ENCODE peak calls at places on chromosomes 7 and 10, in eight cellular contexts. One of them, this sample, is unnamed.
A peak's percentile ranks its signal among the peaks of the same experiment; 100 is the strongest.

GRCh38 chr7:117152213-117153007 is 170.4 kb downstream of the WNT2 start:
- DNase-seq in transverse colon: no peak
- DNase-seq in A549: no peak
- DNase-seq in tibial nerve: no peak
- DNase-seq in sigmoid colon: no peak
- DNase-seq in ovary: no peak
- DNase-seq in K562: no peak
- DNase-seq in suprapubic skin: no peak
- DNase-seq in this sample: no peak

GRCh38 chr7:55509322-55509721 is 63.0 kb downstream of the VOPP1 start:
- DNase-seq in transverse colon: no peak
- DNase-seq in A549: no peak
- DNase-seq in tibial nerve: peak; percentile 56
- DNase-seq in sigmoid colon: no peak
- DNase-seq in ovary: no peak
- DNase-seq in K562: no peak
- DNase-seq in suprapubic skin: no peak
- DNase-seq in this sample: no peak

GRCh38 chr7:133934262-133934973 is 192.7 kb upstream of the LRGUK start:
- DNase-seq in transverse colon: no peak
- DNase-seq in A549: no peak
- DNase-seq in tibial nerve: no peak
- DNase-seq in sigmoid colon: no peak
- DNase-seq in ovary: no peak
- DNase-seq in K562: no peak
- DNase-seq in suprapubic skin: no peak
- DNase-seq in this sample: no peak

GRCh38 chr7:73647725-73648592 is 19.7 kb upstream of the VPS37D start:
- DNase-seq in transverse colon: peak; percentile 83
- DNase-seq in A549: peak; percentile 43
- DNase-seq in tibial nerve: no peak
- DNase-seq in sigmoid colon: no peak
- DNase-seq in ovary: peak; percentile 46
- DNase-seq in K562: no peak
- DNase-seq in suprapubic skin: no peak
- DNase-seq in this sample: peak; percentile 28

GRCh38 chr7:150380463-150380862 is 1.3 kb downstream of the ZNF775 start:
- DNase-seq in transverse colon: no peak
- DNase-seq in A549: no peak
- DNase-seq in tibial nerve: no peak
- DNase-seq in sigmoid colon: peak; percentile 48
- DNase-seq in ovary: peak; percentile 33
- DNase-seq in K562: no peak
- DNase-seq in suprapubic skin: no peak
- DNase-seq in this sample: no peak

GRCh38 chr7:55246181-55246580 is 119.0 kb upstream of the LANCL2 start:
- DNase-seq in transverse colon: no peak
- DNase-seq in A549: no peak
- DNase-seq in tibial nerve: no peak
- DNase-seq in sigmoid colon: no peak
- DNase-seq in ovary: no peak
- DNase-seq in K562: no peak
- DNase-seq in suprapubic skin: no peak
- DNase-seq in this sample: no peak

GRCh38 chr7:45000096-45001032 is at the start of gene CCM2:
- DNase-seq in transverse colon: peak; percentile 54
- DNase-seq in A549: peak; percentile 36
- DNase-seq in tibial nerve: no peak
- DNase-seq in sigmoid colon: peak; percentile 81
- DNase-seq in ovary: peak; percentile 77
- DNase-seq in K562: peak; percentile 57
- DNase-seq in suprapubic skin: no peak
- DNase-seq in this sample: peak; percentile 43

GRCh38 chr7:96414931-96415292 is 93.0 kb upstream of the SLC25A13 start:
- DNase-seq in transverse colon: peak; percentile 12
- DNase-seq in A549: no peak
- DNase-seq in tibial nerve: peak; percentile 56
- DNase-seq in sigmoid colon: no peak
- DNase-seq in ovary: no peak
- DNase-seq in K562: peak; percentile 66
- DNase-seq in suprapubic skin: no peak
- DNase-seq in this sample: no peak

GRCh38 chr7:29435167-29435566 is 128.5 kb upstream of the PRR15 start:
- DNase-seq in transverse colon: no peak
- DNase-seq in A549: no peak
- DNase-seq in tibial nerve: no peak
- DNase-seq in sigmoid colon: no peak
- DNase-seq in ovary: no peak
- DNase-seq in K562: no peak
- DNase-seq in suprapubic skin: no peak
- DNase-seq in this sample: no peak

GRCh38 chr10:4213441-4213840 is 428.4 kb upstream of the KLF6 start:
- DNase-seq in transverse colon: no peak
- DNase-seq in A549: no peak
- DNase-seq in tibial nerve: no peak
- DNase-seq in sigmoid colon: no peak
- DNase-seq in ovary: no peak
- DNase-seq in K562: no peak
- DNase-seq in suprapubic skin: no peak
- DNase-seq in this sample: no peak

GRCh38 chr10:133308431-133309110 is at the start of the genes TUBGCP2 and ZNF511:
- DNase-seq in transverse colon: peak; percentile 89
- DNase-seq in A549: peak; percentile 74
- DNase-seq in tibial nerve: peak; percentile 72
- DNase-seq in sigmoid colon: peak; percentile 94
- DNase-seq in ovary: peak; percentile 94
- DNase-seq in K562: peak; percentile 85
- DNase-seq in suprapubic skin: peak; percentile 94
- DNase-seq in this sample: peak; percentile 89

GRCh38 chr7:31958216-31958615 is 112.0 kb downstream of the PDE1C start:
- DNase-seq in transverse colon: no peak
- DNase-seq in A549: no peak
- DNase-seq in tibial nerve: no peak
- DNase-seq in sigmoid colon: no peak
- DNase-seq in ovary: no peak
- DNase-seq in K562: no peak
- DNase-seq in suprapubic skin: no peak
- DNase-seq in this sample: no peak

GRCh38 chr7:107998150-107998549 is 4.8 kb downstream of the LAMB1 start:
- DNase-seq in transverse colon: no peak
- DNase-seq in A549: no peak
- DNase-seq in tibial nerve: no peak
- DNase-seq in sigmoid colon: no peak
- DNase-seq in ovary: no peak
- DNase-seq in K562: no peak
- DNase-seq in suprapubic skin: no peak
- DNase-seq in this sample: no peak

GRCh38 chr7:107993879-107994278 is 9.1 kb downstream of the LAMB1 start:
- DNase-seq in transverse colon: peak; percentile 59
- DNase-seq in A549: no peak
- DNase-seq in tibial nerve: no peak
- DNase-seq in sigmoid colon: no peak
- DNase-seq in ovary: no peak
- DNase-seq in K562: no peak
- DNase-seq in suprapubic skin: no peak
- DNase-seq in this sample: no peak

GRCh38 chr7:107996072-107996824 is 6.7 kb downstream of the LAMB1 start:
- DNase-seq in transverse colon: no peak
- DNase-seq in A549: no peak
- DNase-seq in tibial nerve: no peak
- DNase-seq in sigmoid colon: no peak
- DNase-seq in ovary: no peak
- DNase-seq in K562: no peak
- DNase-seq in suprapubic skin: no peak
- DNase-seq in this sample: no peak

GRCh38 chr7:107994366-107994765 is 8.6 kb downstream of the LAMB1 start:
- DNase-seq in transverse colon: no peak
- DNase-seq in A549: no peak
- DNase-seq in tibial nerve: no peak
- DNase-seq in sigmoid colon: no peak
- DNase-seq in ovary: no peak
- DNase-seq in K562: no peak
- DNase-seq in suprapubic skin: no peak
- DNase-seq in this sample: no peak

DNA sequence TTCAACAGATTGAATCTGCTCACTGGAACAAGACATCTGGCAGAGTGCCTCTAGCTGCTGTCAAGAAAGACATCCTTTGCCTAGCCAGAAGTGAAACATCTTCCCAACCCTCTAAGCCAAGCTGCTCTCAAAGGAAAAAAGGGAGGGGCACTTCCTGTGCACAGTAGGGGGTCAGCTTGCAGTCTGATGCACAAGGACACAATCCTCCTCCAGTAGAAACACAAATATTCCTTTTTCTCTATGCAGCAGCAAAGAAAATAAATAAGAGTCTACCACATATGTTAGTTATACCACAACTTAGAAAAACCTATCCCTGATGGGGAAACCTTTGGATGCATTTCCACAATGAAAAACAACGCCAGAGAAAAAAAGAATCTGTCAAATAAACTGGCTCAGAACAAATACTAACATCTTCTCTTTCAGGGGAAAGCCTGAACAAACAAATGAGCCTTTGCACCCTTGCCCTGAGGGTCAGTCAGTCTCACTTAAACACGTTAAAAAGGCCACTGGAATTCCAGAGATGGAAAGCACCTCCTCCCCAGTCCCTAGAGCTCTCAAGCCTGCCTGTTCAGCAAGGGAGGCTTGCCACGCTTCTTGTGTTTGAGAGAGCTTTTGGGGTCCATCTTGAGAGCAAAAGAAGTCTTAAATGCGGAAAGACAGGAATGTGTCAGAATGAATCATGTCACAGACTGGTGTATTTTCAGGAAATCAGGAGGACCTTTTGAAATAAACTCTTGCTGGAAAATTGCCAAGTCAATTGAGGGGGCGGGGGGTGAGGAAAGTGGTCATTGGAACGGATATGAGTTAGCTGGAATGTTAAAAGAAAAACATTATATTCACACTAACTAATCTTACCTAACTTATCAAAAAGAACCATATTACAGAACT is 7.5 kb downstream of the LAMB1 start:
- DNase-seq in transverse colon: no peak
- DNase-seq in A549: peak; percentile 49
- DNase-seq in tibial nerve: peak; percentile 58
- DNase-seq in sigmoid colon: peak; percentile 82
- DNase-seq in ovary: no peak
- DNase-seq in K562: peak; percentile 48
- DNase-seq in suprapubic skin: no peak
- DNase-seq in this sample: no peak
- TF ChIP-seq EP300 in transverse colon: no peak
- TF ChIP-seq EP300 in A549: no peak
- TF ChIP-seq EP300 in tibial nerve: no peak
- TF ChIP-seq EP300 in sigmoid colon: no peak
- TF ChIP-seq EP300 in ovary: no peak
- TF ChIP-seq EP300 in K562: peak; percentile 1
- TF ChIP-seq EP300 in suprapubic skin: no peak
- TF ChIP-seq EP300 in this sample: no peak

GRCh38 chr7:51075681-51076580 is 240.7 kb downstream of the COBL start:
- DNase-seq in transverse colon: no peak
- DNase-seq in A549: no peak
- DNase-seq in tibial nerve: no peak
- DNase-seq in sigmoid colon: no peak
- DNase-seq in ovary: no peak
- DNase-seq in K562: no peak
- DNase-seq in suprapubic skin: no peak
- DNase-seq in this sample: no peak
- TF ChIP-seq EP300 in transverse colon: no peak
- TF ChIP-seq EP300 in A549: no peak
- TF ChIP-seq EP300 in tibial nerve: no peak
- TF ChIP-seq EP300 in sigmoid colon: no peak
- TF ChIP-seq EP300 in ovary: no peak
- TF ChIP-seq EP300 in K562: no peak
- TF ChIP-seq EP300 in suprapubic skin: no peak
- TF ChIP-seq EP300 in this sample: no peak

GRCh38 chr7:121344497-121344896 is 15.7 kb downstream of the WNT16 start:
- DNase-seq in transverse colon: peak; percentile 54
- DNase-seq in A549: no peak
- DNase-seq in tibial nerve: no peak
- DNase-seq in sigmoid colon: no peak
- DNase-seq in ovary: no peak
- DNase-seq in K562: no peak
- DNase-seq in suprapubic skin: no peak
- DNase-seq in this sample: no peak
- TF ChIP-seq EP300 in transverse colon: no peak
- TF ChIP-seq EP300 in A549: no peak
- TF ChIP-seq EP300 in tibial nerve: no peak
- TF ChIP-seq EP300 in sigmoid colon: no peak
- TF ChIP-seq EP300 in ovary: no peak
- TF ChIP-seq EP300 in K562: no peak
- TF ChIP-seq EP300 in suprapubic skin: no peak
- TF ChIP-seq EP300 in this sample: no peak

DNA sequence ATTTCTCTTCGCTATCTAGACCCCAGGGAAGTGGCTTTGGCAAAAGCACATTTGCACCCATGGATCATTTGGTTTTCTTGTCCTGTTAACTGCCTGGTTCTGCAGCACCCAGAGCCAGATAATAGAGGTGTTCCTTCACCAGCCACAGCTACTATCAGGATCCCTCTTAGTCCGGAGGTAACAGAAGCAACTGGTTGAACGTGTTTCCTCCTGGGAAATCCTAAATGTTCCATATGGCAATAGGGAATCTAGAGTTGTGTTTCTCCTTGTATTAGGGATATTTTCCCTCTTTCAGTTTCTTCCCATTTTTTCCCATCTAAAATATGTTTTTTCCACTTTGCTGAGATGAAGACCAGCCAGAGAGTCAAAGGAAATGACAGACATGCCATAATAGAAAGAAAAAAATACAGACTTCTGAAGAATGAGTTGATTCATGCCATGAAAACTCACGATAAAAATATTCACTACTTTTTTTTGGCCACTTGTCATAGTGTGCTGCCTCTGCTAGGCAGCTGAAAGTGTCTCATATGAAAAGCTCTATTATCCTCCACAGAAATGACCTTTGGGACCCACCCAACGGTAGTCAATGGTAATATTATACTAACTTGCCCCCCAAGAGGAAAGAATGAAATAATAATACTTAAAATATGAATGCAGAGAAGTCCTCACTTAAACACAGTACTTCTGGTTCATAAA is 472.8 kb downstream of the KCNMA1 start:
- DNase-seq in transverse colon: no peak
- DNase-seq in A549: no peak
- DNase-seq in tibial nerve: no peak
- DNase-seq in sigmoid colon: no peak
- DNase-seq in ovary: no peak
- DNase-seq in K562: no peak
- DNase-seq in suprapubic skin: no peak
- DNase-seq in this sample: no peak
- TF ChIP-seq EP300 in transverse colon: no peak
- TF ChIP-seq EP300 in A549: no peak
- TF ChIP-seq EP300 in tibial nerve: no peak
- TF ChIP-seq EP300 in sigmoid colon: no peak
- TF ChIP-seq EP300 in ovary: no peak
- TF ChIP-seq EP300 in K562: no peak
- TF ChIP-seq EP300 in suprapubic skin: no peak
- TF ChIP-seq EP300 in this sample: no peak

GRCh38 chr7:86437951-86438450 is 205.7 kb upstream of the GRM3 start:
- DNase-seq in transverse colon: no peak
- DNase-seq in A549: no peak
- DNase-seq in tibial nerve: no peak
- DNase-seq in sigmoid colon: no peak
- DNase-seq in ovary: no peak
- DNase-seq in K562: no peak
- DNase-seq in suprapubic skin: no peak
- DNase-seq in this sample: no peak
- TF ChIP-seq EP300 in transverse colon: no peak
- TF ChIP-seq EP300 in A549: no peak
- TF ChIP-seq EP300 in tibial nerve: no peak
- TF ChIP-seq EP300 in sigmoid colon: no peak
- TF ChIP-seq EP300 in ovary: no peak
- TF ChIP-seq EP300 in K562: no peak
- TF ChIP-seq EP300 in suprapubic skin: no peak
- TF ChIP-seq EP300 in this sample: no peak

GRCh38 chr7:42194218-42194617 is 42.8 kb downstream of the GLI3 start:
- DNase-seq in transverse colon: no peak
- DNase-seq in A549: no peak
- DNase-seq in tibial nerve: no peak
- DNase-seq in sigmoid colon: no peak
- DNase-seq in ovary: no peak
- DNase-seq in K562: no peak
- DNase-seq in suprapubic skin: no peak
- DNase-seq in this sample: no peak
- TF ChIP-seq EP300 in transverse colon: no peak
- TF ChIP-seq EP300 in A549: no peak
- TF ChIP-seq EP300 in tibial nerve: no peak
- TF ChIP-seq EP300 in sigmoid colon: no peak
- TF ChIP-seq EP300 in ovary: no peak
- TF ChIP-seq EP300 in K562: no peak
- TF ChIP-seq EP300 in suprapubic skin: no peak
- TF ChIP-seq EP300 in this sample: no peak